ENCODE peak calls at places on chromosomes 7 and 10, in six cellular contexts. J is pancreas; W is esophagus squamous epithelium; T is CD8-positive, alpha-beta memory T cell; L is adrenal gland; A is GM23248. Q is an unnamed sample. For H3K27me3, the result is how much of the 10 kb centered on the place peaks cover.

GRCh38 chr10:116694253-116694926 is 48.0 kb downstream of the HSPA12A start:
- DNase-seq in T (no peak), W (no peak), J (no peak), L (no peak), A (no peak), Q (no peak)

GRCh38 chr7:1691601-1692499 is 21.8 kb downstream of the ELFN1 start:
- DNase-seq in W (no peak), A (no peak), L (no peak), J (peak), T (peak), Q (no peak)

GRCh38 chr7:19144661-19145428 is at the start of gene FERD3L:
- DNase-seq in L (no peak), W (no peak), J (peak), T (no peak), A (peak), Q (no peak)

GRCh38 chr10:93334901-93335312 is 147.2 kb downstream of the MYOF start:
- DNase-seq in W (no peak), A (peak), T (no peak), L (no peak), J (no peak), Q (no peak)

GRCh38 chr10:78905015-78905939 is 163.5 kb upstream of the ZMIZ1 start:
- DNase-seq in L (no peak), T (no peak), A (no peak), J (no peak), W (no peak), Q (peak)

GRCh38 chr10:72886596-72887522 is 6.7 kb upstream of the OIT3 start:
- DNase-seq in T (no peak), L (no peak), J (no peak), A (no peak), W (no peak), Q (no peak)

GRCh38 chr7:146961617-146962016 is 845.0 kb downstream of the CNTNAP2 start:
- DNase-seq in T (no peak), W (no peak), L (no peak), J (no peak), A (peak), Q (no peak)

GRCh38 chr7:94434031-94434430 is 39.3 kb downstream of the COL1A2 start:
- DNase-seq in L (no peak), J (no peak), T (no peak), W (no peak), A (peak), Q (no peak)

GRCh38 chr7:94620703-94621118 is 35.2 kb downstream of the SGCE start:
- DNase-seq in J (no peak), L (peak), W (no peak), T (peak), A (peak), Q (peak)

GRCh38 chr7:54180796-54181195 is 361.4 kb upstream of the VSTM2A start:
- DNase-seq in J (no peak), T (no peak), A (no peak), L (no peak), W (no peak), Q (no peak)

GRCh38 chr10:78952686-78953085 is 116.1 kb upstream of the ZMIZ1 start:
- DNase-seq in W (no peak), L (no peak), A (peak), T (no peak), J (no peak), Q (peak)

GRCh38 chr7:35316549-35316948 is 62.6 kb upstream of the TBX20 start:
- DNase-seq in J (no peak), W (no peak), A (peak), L (no peak), T (no peak), Q (no peak)

DNA sequence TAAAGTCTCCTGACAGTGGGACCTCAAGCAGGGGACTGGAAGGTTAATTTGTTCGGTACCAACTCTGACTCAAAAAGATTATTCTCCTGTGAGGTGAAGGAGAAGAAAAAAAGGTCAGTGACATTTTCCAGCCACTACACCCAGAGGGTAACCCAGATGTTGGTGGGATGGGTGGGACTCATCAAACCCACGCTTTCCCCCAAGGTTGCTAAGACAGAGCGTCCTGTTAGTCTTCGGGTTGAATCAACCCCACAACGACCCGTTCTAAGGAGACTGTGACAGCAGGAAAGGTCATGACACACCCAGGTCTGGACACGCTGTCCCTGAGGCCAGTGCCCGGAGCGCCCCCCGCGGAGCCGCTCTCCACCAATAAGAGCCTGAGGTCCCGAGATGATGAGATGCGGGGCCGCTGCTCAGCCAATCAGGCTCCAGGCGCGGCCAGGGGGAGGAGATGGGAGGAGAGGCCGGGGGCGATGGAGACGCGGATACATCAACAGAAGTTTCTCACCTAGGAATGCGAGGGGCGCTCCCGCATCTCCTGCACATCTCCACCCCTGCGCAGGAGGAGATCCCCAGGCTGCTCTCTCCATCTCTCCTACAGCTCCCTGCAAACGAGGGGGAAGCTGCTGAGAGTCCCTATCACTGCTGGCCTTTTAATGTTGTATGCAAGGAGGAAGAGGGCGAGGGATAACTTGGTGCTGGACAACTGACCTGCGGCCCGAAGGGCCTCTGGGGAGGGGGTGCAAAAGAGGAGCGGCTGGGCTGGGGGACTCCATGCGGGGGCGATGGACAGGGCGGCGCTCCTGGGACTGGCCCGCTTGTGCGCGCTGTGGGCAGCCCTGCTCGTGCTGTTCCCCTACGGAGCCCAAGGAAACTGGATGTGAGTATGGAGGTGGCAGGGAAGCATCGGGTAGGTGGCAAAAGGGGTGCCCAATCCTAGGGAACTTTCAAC is at the start of gene WNT16:
- DNase-seq in A (peak), W (no peak), L (no peak), T (no peak), J (peak), Q (no peak)
- H3K27me3 ChIP-seq in A (half or more), W (half or more), L (half or more), T (under half), J (under half), Q (under half)

DNA sequence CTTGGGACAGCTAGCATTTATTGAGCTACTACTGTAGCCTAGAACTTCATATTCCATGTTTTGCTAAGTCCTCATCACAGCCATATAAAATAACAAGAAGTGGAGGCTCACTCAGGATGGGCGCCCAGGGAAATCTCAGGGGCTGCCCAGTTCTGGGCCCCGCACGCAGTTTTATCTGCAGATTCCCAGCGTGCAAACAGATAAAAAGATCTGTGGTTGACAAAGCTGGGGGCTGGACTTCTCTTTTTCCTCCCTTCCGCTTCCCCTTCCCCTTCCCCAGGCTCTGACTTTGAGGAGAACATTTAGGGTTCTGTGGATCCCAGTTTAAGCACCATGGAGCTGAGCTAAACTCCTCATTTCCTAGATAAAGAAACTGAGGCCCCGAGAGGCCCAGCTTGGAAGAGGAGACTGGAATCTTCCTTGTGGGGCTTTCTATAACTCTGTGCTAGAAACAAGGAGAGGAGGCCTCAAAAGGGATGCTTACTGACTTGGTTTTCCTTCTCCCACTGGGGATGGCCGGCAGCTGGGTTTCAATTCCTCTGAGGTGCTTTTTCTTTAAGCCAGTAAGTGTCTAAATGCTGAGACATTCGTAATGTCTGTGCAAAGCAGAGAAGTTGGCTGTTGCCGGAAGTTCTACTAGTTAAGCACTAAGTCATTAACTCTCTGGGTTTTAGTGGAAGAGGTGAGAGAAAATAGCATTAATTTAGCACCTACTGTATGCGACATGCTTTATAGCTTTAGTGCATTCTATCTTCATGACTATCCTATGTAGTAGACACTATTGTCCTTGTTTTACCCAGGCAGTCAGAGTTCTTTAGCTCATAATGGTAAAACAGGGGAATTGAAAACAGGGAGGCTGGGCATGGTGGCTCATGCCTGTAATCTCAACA is 135.4 kb downstream of the RGS10 start:
- DNase-seq in L (no peak), W (no peak), A (no peak), T (no peak), J (no peak), Q (no peak)
- H3K4me3 ChIP-seq in L (no peak), W (no peak), A (no peak), T (no peak), J (no peak), Q (no peak)

DNA sequence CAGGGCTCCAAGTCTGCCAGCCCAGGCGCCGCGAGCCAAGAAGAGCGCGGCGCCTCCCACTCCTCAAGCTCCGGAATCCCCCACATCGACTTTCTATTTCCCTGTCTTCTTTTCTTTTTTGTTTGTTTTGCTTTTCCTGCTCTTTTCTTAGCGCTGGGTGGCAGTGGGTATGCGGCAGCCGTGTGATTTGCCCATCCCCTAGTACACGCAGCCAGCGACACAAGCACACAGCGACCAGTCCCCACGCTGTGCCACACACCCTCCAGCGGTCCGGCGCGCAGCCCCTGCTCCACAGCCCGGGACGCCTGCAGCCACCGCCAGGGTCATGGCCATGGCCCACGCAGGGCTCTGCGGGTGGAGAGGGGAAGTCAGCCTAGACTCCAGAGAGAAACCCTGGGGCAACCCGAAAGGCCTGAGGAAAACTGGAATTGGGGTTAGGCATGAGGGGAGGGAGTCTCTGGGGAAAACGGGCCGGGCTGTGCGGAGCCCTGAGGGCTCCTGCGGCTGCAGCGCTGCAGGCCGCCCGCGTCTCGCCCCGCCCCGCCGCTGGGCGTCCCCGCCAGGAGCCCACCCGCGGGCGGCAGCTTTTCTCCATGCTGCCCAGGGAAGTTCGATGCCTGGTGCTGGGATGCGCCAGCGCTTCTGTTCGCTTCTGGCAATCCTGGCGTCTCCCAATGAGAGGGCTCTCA is 2.5 kb downstream of the CHRM2 start:
- DNase-seq in T (no peak), L (no peak), W (no peak), J (peak), A (peak), Q (no peak)
- H3K27me3 ChIP-seq in T (under half), L (under half), W (half or more), J (under half), A (under half), Q (under half)

GRCh38 chr10:110858297-110858934 is 13.3 kb upstream of the PDCD4 start:
- DNase-seq in T (no peak), L (no peak), A (no peak), J (no peak), W (no peak), Q (no peak)
- H3K4me3 ChIP-seq in T (no peak), L (no peak), A (no peak), J (no peak), W (no peak), Q (no peak)

Q was measured in uterus.